ENCODE peak calls at places on chromosomes 6 and 20, in ten cellular contexts. Q, T, H, R, U, M, D, L, W and S are unnamed samples.

GRCh38 chr20:48770700-48771099 is 57.1 kb downstream of the PREX1 start:
- DNase-seq in Q (no peak), T (no peak), H (no peak), R (no peak), U (no peak), M (no peak), D (no peak), L (no peak), W (no peak), S (no peak)

GRCh38 chr20:15582146-15582776 is 991.0 kb downstream of the KIF16B start:
- DNase-seq in Q (no peak), T (no peak), H (no peak), R (no peak), U (no peak), M (no peak), D (no peak), L (no peak), W (peak), S (no peak)

GRCh38 chr6:21201673-21202430 is 391.7 kb upstream of the SOX4 start:
- DNase-seq in Q (no peak), T (no peak), H (peak), R (no peak), U (no peak), M (no peak), D (no peak), L (no peak), W (no peak), S (no peak)

GRCh38 chr6:14110001-14110818 is 7.4 kb upstream of the CD83 start:
- DNase-seq in Q (no peak), T (no peak), H (no peak), R (no peak), U (no peak), M (no peak), D (no peak), L (no peak), W (no peak), S (no peak)

GRCh38 chr20:31497838-31498540 is 16.3 kb upstream of the HM13 start:
- DNase-seq in Q (peak), T (peak), H (no peak), R (no peak), U (no peak), M (peak), D (no peak), L (no peak), W (no peak), S (no peak)

GRCh38 chr6:2632368-2632767 is 118.4 kb downstream of the MYLK4 start:
- DNase-seq in Q (no peak), T (no peak), H (peak), R (no peak), U (no peak), M (peak), D (no peak), L (no peak), W (peak), S (no peak)

GRCh38 chr6:143513410-143513809 is 1.9 kb upstream of the FUCA2 start:
- DNase-seq in Q (no peak), T (peak), H (peak), R (no peak), U (no peak), M (peak), D (no peak), L (no peak), W (no peak), S (no peak)

GRCh38 chr6:159220093-159220492 is 50.9 kb downstream of the FNDC1 start:
- DNase-seq in Q (no peak), T (no peak), H (no peak), R (no peak), U (no peak), M (no peak), D (no peak), L (no peak), W (no peak), S (no peak)

GRCh38 chr6:10441004-10441654 is 26.3 kb upstream of the TFAP2A start:
- DNase-seq in Q (peak), T (peak), H (peak), R (no peak), U (peak), M (no peak), D (no peak), L (peak), W (peak), S (no peak)